ENCODE peak calls at places on chromosomes 5 and 9, in nine cellular contexts. J is NCI-H446, P is GM23248, T is Panc1, M is heart right ventricle, U is bronchial epithelial cell, V is HS-27A, X is NCI-H1105 treated with DMSO at 0.1 percent for 48 hours, D is epithelial cell of esophagus. Z is an unnamed sample.

GRCh38 chr5:9546973-9547947 is 1.4 kb upstream of the SEMA5A start:
- DNase-seq in U (peak), D (peak), M (peak), T (no peak), X (no peak), P (peak), V (peak), J (no peak), Z (peak)

GRCh38 chr5:171437286-171437821 is 17.9 kb downstream of the FGF18 start:
- DNase-seq in T (no peak), U (no peak), D (no peak), P (no peak), M (no peak), J (no peak), X (no peak), V (no peak), Z (no peak)

GRCh38 chr5:127513571-127513970 is 3.9 kb upstream of the PRRC1 start:
- DNase-seq in U (no peak), T (no peak), D (no peak), P (no peak), M (no peak), J (no peak), X (no peak), V (no peak), Z (no peak)

GRCh38 chr9:8514760-8515159 is 715.2 kb upstream of the DMAC1 start:
- DNase-seq in V (no peak), P (no peak), X (no peak), M (no peak), J (no peak), T (no peak), U (no peak), D (no peak), Z (no peak)

GRCh38 chr5:53479656-53480473 is 564 bp upstream of the FST start:
- DNase-seq in J (peak), X (peak), T (no peak), D (peak), U (no peak), P (peak), M (peak), V (no peak), Z (peak)

GRCh38 chr9:16825364-16825763 is 45.1 kb downstream of the BNC2 start:
- DNase-seq in J (no peak), V (no peak), T (no peak), M (no peak), P (peak), U (no peak), D (no peak), X (no peak), Z (no peak)

GRCh38 chr9:123687246-123687721 is 242.6 kb downstream of the DENND1A start:
- DNase-seq in X (no peak), D (no peak), V (no peak), J (no peak), P (no peak), T (no peak), M (no peak), U (peak), Z (no peak)

GRCh38 chr9:89869774-89870173 is 265.0 kb downstream of the GADD45G start:
- DNase-seq in U (no peak), T (no peak), D (no peak), X (no peak), V (no peak), M (no peak), P (no peak), J (no peak), Z (no peak)

GRCh38 chr5:64513492-64513891 is 7.7 kb downstream of the RGS7BP start:
- DNase-seq in T (no peak), J (no peak), D (no peak), P (no peak), M (no peak), U (no peak), X (no peak), V (no peak), Z (no peak)

GRCh38 chr9:136316271-136316751 is 11.0 kb upstream of the GPSM1 start:
- DNase-seq in D (no peak), J (no peak), U (no peak), V (no peak), X (no peak), T (no peak), P (no peak), M (no peak), Z (no peak)

GRCh38 chr9:113992994-113993393 is 85.1 kb downstream of the AMBP start:
- DNase-seq in V (no peak), J (no peak), P (no peak), X (no peak), T (no peak), M (no peak), D (no peak), U (no peak), Z (no peak)

GRCh38 chr9:133779081-133779480 is 40.9 kb upstream of the SARDH start:
- DNase-seq in U (no peak), M (no peak), P (no peak), J (no peak), V (no peak), X (no peak), T (no peak), D (no peak), Z (no peak)

GRCh38 chr5:174190073-174190675 is 144.7 kb downstream of the NSG2 start:
- DNase-seq in D (no peak), J (no peak), U (no peak), T (no peak), V (no peak), M (no peak), P (no peak), X (no peak), Z (no peak)

GRCh38 chr5:179267671-179268071 is 77.6 kb downstream of the ADAMTS2 start:
- DNase-seq in M (no peak), P (peak), D (no peak), X (no peak), V (no peak), T (no peak), U (no peak), J (no peak), Z (no peak)

GRCh38 chr9:103941104-103941503 is 153.0 kb upstream of the SMC2 start:
- DNase-seq in T (no peak), U (no peak), J (no peak), V (no peak), D (no peak), M (no peak), P (no peak), X (no peak), Z (no peak)

GRCh38 chr9:5110867-5111681 is 74.4 kb downstream of the INSL6 start:
- DNase-seq in D (no peak), X (no peak), V (no peak), U (no peak), M (no peak), T (no peak), P (no peak), J (no peak), Z (no peak)

GRCh38 chr9:81653240-81653639 is 36.1 kb downstream of the TLE1 start:
- DNase-seq in D (peak), P (peak), M (no peak), V (no peak), J (no peak), T (no peak), X (no peak), U (peak), Z (no peak)

GRCh38 chr9:127629468-127630081 is 17.5 kb downstream of the STXBP1 start:
- DNase-seq in T (no peak), P (peak), X (no peak), J (no peak), V (no peak), U (peak), D (peak), M (no peak), Z (no peak)